ENCODE peak calls at places on chromosomes 6 and 20, in six cellular contexts. G is NCI-H446 treated with DMSO at 0.1 percent for 48 hours, A is B cell, I is non-pigmented ciliary epithelial cell, K is NCI-H1436 treated with DMSO at 0.1 percent for 48 hours, Y is GM10248. F is an unnamed sample.

GRCh38 chr6:136440187-136440582 is 110.0 kb downstream of the MAP7 start:
- DNase-seq in G (no peak), A (no peak), I (no peak), K (no peak), Y (no peak), F (no peak)

GRCh38 chr6:162615016-162615717 is 112.4 kb downstream of the PRKN start:
- DNase-seq in G (no peak), A (no peak), I (no peak), K (no peak), Y (no peak), F (no peak)

GRCh38 chr20:14580426-14581074 is 243.1 kb upstream of the FLRT3 start:
- DNase-seq in G (peak; percentile 77), A (no peak), I (no peak), K (no peak), Y (no peak), F (peak; percentile 79)

GRCh38 chr6:35439308-35439707 is 12.8 kb upstream of the FANCE start:
- DNase-seq in G (no peak), A (no peak), I (no peak), K (no peak), Y (no peak), F (no peak)

GRCh38 chr6:15752820-15753219 is 90.0 kb upstream of the DTNBP1 start:
- DNase-seq in G (no peak), A (no peak), I (no peak), K (no peak), Y (no peak), F (no peak)

GRCh38 chr20:61684583-61685235 is 381.0 kb downstream of the TAF4 start:
- DNase-seq in G (no peak), A (no peak), I (no peak), K (no peak), Y (no peak), F (no peak)

GRCh38 chr6:26613201-26613600 is 16.4 kb downstream of the ABT1 start:
- DNase-seq in G (no peak), A (no peak), I (no peak), K (no peak), Y (no peak), F (no peak)

GRCh38 chr6:31401403-31401802 is 2.0 kb upstream of the MICA start:
- DNase-seq in G (no peak), A (no peak), I (peak; percentile 67), K (no peak), Y (no peak), F (peak; percentile 22)

GRCh38 chr6:40999498-41000070 is 39.4 kb downstream of the UNC5CL start:
- DNase-seq in G (no peak), A (no peak), I (no peak), K (no peak), Y (peak; percentile 59), F (peak; percentile 54)

GRCh38 chr6:4506806-4507205 is 269.4 kb upstream of the CDYL start:
- DNase-seq in G (no peak), A (no peak), I (no peak), K (no peak), Y (no peak), F (no peak)

GRCh38 chr6:166417285-166417691 is 34.5 kb upstream of the MPC1 start:
- DNase-seq in G (no peak), A (no peak), I (no peak), K (no peak), Y (no peak), F (no peak)

GRCh38 chr6:35678021-35678654 is 10.6 kb downstream of the FKBP5 start:
- DNase-seq in G (no peak), A (no peak), I (no peak), K (no peak), Y (no peak), F (no peak)

GRCh38 chr6:159693128-159693893 is at the start of gene SOD2:
- DNase-seq in G (peak; percentile 47), A (peak; percentile 94), I (no peak), K (peak; percentile 37), Y (peak; percentile 90), F (peak; percentile 94)

GRCh38 chr6:30641048-30641447 is 5.9 kb upstream of the C6orf136 start:
- DNase-seq in G (no peak), A (no peak), I (no peak), K (no peak), Y (no peak), F (no peak)

GRCh38 chr6:170052991-170053821 is 237.7 kb downstream of the DLL1 start:
- DNase-seq in G (no peak), A (no peak), I (no peak), K (no peak), Y (no peak), F (no peak)

GRCh38 chr20:47878601-47879004 is 93.3 kb upstream of the SULF2 start:
- DNase-seq in G (no peak), A (no peak), I (no peak), K (no peak), Y (no peak), F (no peak)

GRCh38 chr20:47221036-47221625 is 135.4 kb downstream of the ZMYND8 start:
- DNase-seq in G (no peak), A (no peak), I (no peak), K (no peak), Y (no peak), F (no peak)

GRCh38 chr6:112839525-112839961 is 492.4 kb downstream of the RFPL4B start:
- DNase-seq in G (no peak), A (no peak), I (peak; percentile 60), K (no peak), Y (no peak), F (no peak)

GRCh38 chr20:51159303-51159702 is 136.4 kb upstream of the KCNG1 start:
- DNase-seq in G (no peak), A (no peak), I (no peak), K (no peak), Y (no peak), F (no peak)

GRCh38 chr6:5484692-5485091 is 223.4 kb downstream of the FARS2 start:
- DNase-seq in G (no peak), A (no peak), I (no peak), K (no peak), Y (no peak), F (no peak)

GRCh38 chr20:6730929-6731328 is 36.6 kb upstream of the BMP2 start:
- DNase-seq in G (no peak), A (no peak), I (no peak), K (no peak), Y (no peak), F (no peak)

GRCh38 chr20:64098471-64099013 is 8.8 kb downstream of the NPBWR2 start:
- DNase-seq in G (no peak), A (no peak), I (no peak), K (no peak), Y (no peak), F (no peak)

GRCh38 chr20:54133434-54134427 is 40.1 kb downstream of the CYP24A1 start:
- DNase-seq in G (no peak), A (no peak), I (no peak), K (no peak), Y (no peak), F (no peak)

GRCh38 chr20:23294166-23294565 is 56.4 kb upstream of the NXT1 start:
- DNase-seq in G (no peak), A (no peak), I (no peak), K (no peak), Y (no peak), F (no peak)

GRCh38 chr20:4601630-4602296 is 119.9 kb upstream of the PRND start:
- DNase-seq in G (peak; percentile 5), A (no peak), I (no peak), K (no peak), Y (no peak), F (peak; percentile 24)

GRCh38 chr6:28104392-28105250 is 19.8 kb upstream of the ZSCAN16 start:
- DNase-seq in G (peak; percentile 32), A (peak; percentile 88), I (peak; percentile 27), K (peak; percentile 20), Y (peak; percentile 92), F (peak; percentile 95)

GRCh38 chr6:108250240-108250866 is 10.5 kb downstream of the SNX3 start:
- DNase-seq in G (no peak), A (no peak), I (no peak), K (no peak), Y (no peak), F (no peak)

GRCh38 chr6:64220776-64221175 is 585.2 kb downstream of the PHF3 start:
- DNase-seq in G (no peak), A (no peak), I (no peak), K (no peak), Y (no peak), F (no peak)

GRCh38 chr20:37313546-37314091 is 24.2 kb downstream of the MANBAL start:
- DNase-seq in G (no peak), A (no peak), I (no peak), K (no peak), Y (no peak), F (no peak)

GRCh38 chr6:7315684-7316366 is 2.8 kb upstream of the SSR1 start:
- DNase-seq in G (no peak), A (no peak), I (no peak), K (no peak), Y (no peak), F (no peak)

GRCh38 chr6:27757307-27757706 is 154.9 kb downstream of the OR2B2 start:
- DNase-seq in G (no peak), A (peak; percentile 42), I (no peak), K (no peak), Y (peak; percentile 60), F (no peak)

GRCh38 chr6:24569811-24570210 is 75.0 kb downstream of the ALDH5A1 start:
- DNase-seq in G (no peak), A (no peak), I (no peak), K (no peak), Y (no peak), F (no peak)

F was measured in RPMI8226.